ENCODE peak calls at places on chromosomes 4 and X, in four cellular contexts. W, R, I and H are unnamed samples.
A peak's percentile ranks its signal among the peaks of the same experiment; 100 is the strongest.

GRCh38 chr4:186876961-186877626 is 153.4 kb upstream of the FAT1 start:
- DNase-seq in W (no peak), R (no peak), I (no peak), H (no peak)

GRCh38 chr4:183905593-183906485 is 732 bp downstream of the STOX2 start:
- DNase-seq in W (no peak), R (no peak), I (no peak), H (no peak)

GRCh38 chrX:3175659-3176438 is 134.6 kb downstream of the ARSF start:
- DNase-seq in W (no peak), R (peak; percentile 66), I (no peak), H (peak; percentile 38)

GRCh38 chr4:10897076-10897475 is 212.5 kb upstream of the CLNK start:
- DNase-seq in W (no peak), R (no peak), I (no peak), H (no peak)

GRCh38 chr4:155478336-155478825 is 101.6 kb upstream of the MAP9 start:
- DNase-seq in W (no peak), R (no peak), I (no peak), H (no peak)

GRCh38 chr4:152190907-152191306 is 345.0 kb downstream of the FBXW7 start:
- DNase-seq in W (no peak), R (no peak), I (no peak), H (no peak)

GRCh38 chr4:16591867-16592266 is 306.6 kb downstream of the LDB2 start:
- DNase-seq in W (no peak), R (no peak), I (no peak), H (no peak)

GRCh38 chr4:107689912-107690587 is 30.0 kb downstream of the PAPSS1 start:
- DNase-seq in W (peak; percentile 59), R (peak; percentile 63), I (no peak), H (peak; percentile 52)

GRCh38 chr4:122777846-122778501 is 45.5 kb downstream of the BBS12 start:
- DNase-seq in W (no peak), R (no peak), I (no peak), H (peak; percentile 96)

GRCh38 chr4:140693577-140693976 is 62.6 kb downstream of the TBC1D9 start:
- DNase-seq in W (no peak), R (no peak), I (no peak), H (no peak)

GRCh38 chr4:151641167-151641566 is 119.6 kb downstream of the GATB start:
- DNase-seq in W (no peak), R (peak; percentile 33), I (no peak), H (peak; percentile 29)

GRCh38 chr4:168694669-168695068 is 197.8 kb downstream of the PALLD start:
- DNase-seq in W (no peak), R (no peak), I (no peak), H (no peak)

GRCh38 chr4:70632028-70632427 is 3.5 kb downstream of the ENAM start:
- DNase-seq in W (no peak), R (peak; percentile 42), I (no peak), H (no peak)

GRCh38 chr4:81214518-81215218 is 354 bp downstream of the PRKG2 start:
- DNase-seq in W (no peak), R (no peak), I (peak; percentile 7), H (no peak)

GRCh38 chrX:27918799-27919198 is 62.5 kb downstream of the DCAF8L1 start:
- DNase-seq in W (no peak), R (peak; percentile 2), I (no peak), H (no peak)

GRCh38 chrX:72052415-72053090 is 79.2 kb downstream of the RTL5 start:
- DNase-seq in W (no peak), R (no peak), I (no peak), H (no peak)

GRCh38 chr4:1411436-1412375 is 5.5 kb upstream of the NKX1-1 start:
- DNase-seq in W (no peak), R (no peak), I (no peak), H (no peak)

GRCh38 chr4:39259571-39260330 is 77.4 kb downstream of the WDR19 start:
- DNase-seq in W (no peak), R (peak; percentile 9), I (no peak), H (no peak)

GRCh38 chr4:3512279-3512678 is 19.9 kb downstream of the LRPAP1 start:
- DNase-seq in W (no peak), R (no peak), I (no peak), H (no peak)

GRCh38 chr4:122661661-122662160 is 40.8 kb upstream of the IL21 start:
- DNase-seq in W (no peak), R (no peak), I (no peak), H (no peak)

GRCh38 chrX:38987135-38987780 is 186.0 kb downstream of the MID1IP1 start:
- DNase-seq in W (peak; percentile 43), R (no peak), I (peak; percentile 63), H (no peak)

GRCh38 chr4:140252742-140253555 is 99.0 kb upstream of the MAML3 start:
- DNase-seq in W (no peak), R (peak; percentile 78), I (peak; percentile 59), H (no peak)

GRCh38 chr4:102620697-102621497 is 119.7 kb downstream of the NFKB1 start:
- DNase-seq in W (peak; percentile 72), R (peak; percentile 91), I (peak; percentile 66), H (peak; percentile 47)

GRCh38 chr4:182585321-182585720 is 331.9 kb downstream of the DCTD start:
- DNase-seq in W (no peak), R (no peak), I (no peak), H (no peak)

GRCh38 chrX:109472939-109473713 is 8.8 kb downstream of the GUCY2F start:
- DNase-seq in W (no peak), R (peak; percentile 51), I (no peak), H (no peak)

GRCh38 chr4:98939892-98940298 is 11.0 kb upstream of the EIF4E start:
- DNase-seq in W (no peak), R (peak; percentile 40), I (peak; percentile 7), H (peak; percentile 37)

GRCh38 chrX:47776301-47776700 is 60.4 kb upstream of the ZNF81 start:
- DNase-seq in W (no peak), R (no peak), I (no peak), H (no peak)

GRCh38 chr4:149973181-149973580 is 105.1 kb upstream of the DCLK2 start:
- DNase-seq in W (no peak), R (no peak), I (no peak), H (no peak)

GRCh38 chrX:115367455-115367854 is 77.9 kb downstream of the LUZP4 start:
- DNase-seq in W (no peak), R (no peak), I (no peak), H (no peak)

GRCh38 chr4:150242820-150243458 is 164.7 kb downstream of the DCLK2 start:
- DNase-seq in W (no peak), R (no peak), I (peak; percentile 21), H (no peak)